ENCODE peak calls at places on chromosomes 11 and 22, in nine cellular contexts. F is SK-N-MC, X is neural progenitor cell, P is transverse colon, S is NT2/D1, K is IMR-90, C is psoas muscle, N is pancreas, H is A673. B is an unnamed sample. For H3K36me3, the result is how much of the 10 kb centered on the place peaks cover.

GRCh38 chr22:34781676-34782075 is 284.3 kb upstream of the ISX start:
- DNase-seq in F (no peak), X (no peak), P (no peak), S (no peak), K (no peak), C (no peak), N (no peak), H (no peak), B (no peak)

GRCh38 chr22:41245917-41246499 is 5.3 kb upstream of the CHADL start:
- DNase-seq in F (no peak), X (peak), P (no peak), S (no peak), K (no peak), C (no peak), N (no peak), H (no peak), B (no peak)

GRCh38 chr11:59172345-59173079 is 580 bp downstream of the DTX4 start:
- DNase-seq in F (no peak), X (peak), P (peak), S (no peak), K (no peak), C (no peak), N (peak), H (no peak), B (peak)

GRCh38 chr11:19632435-19632834 is 80.2 kb upstream of the NAV2 start:
- DNase-seq in F (no peak), X (no peak), P (no peak), S (no peak), K (peak), C (no peak), N (no peak), H (no peak), B (peak)

GRCh38 chr11:134377876-134378275 is 34.2 kb downstream of the B3GAT1 start:
- DNase-seq in F (no peak), X (no peak), P (no peak), S (no peak), K (no peak), C (no peak), N (no peak), H (no peak), B (no peak)

GRCh38 chr11:126146454-126147192 is 64.8 kb downstream of the RPUSD4 start:
- DNase-seq in F (no peak), X (peak), P (no peak), S (no peak), K (no peak), C (no peak), N (no peak), H (no peak), B (no peak)

GRCh38 chr22:27558658-27559371 is 242.7 kb downstream of the MN1 start:
- DNase-seq in F (no peak), X (no peak), P (peak), S (no peak), K (no peak), C (no peak), N (no peak), H (no peak), B (no peak)

GRCh38 chr11:10390375-10390774 is 64.7 kb upstream of the AMPD3 start:
- DNase-seq in F (no peak), X (no peak), P (no peak), S (no peak), K (no peak), C (no peak), N (no peak), H (no peak), B (no peak)

GRCh38 chr11:117980716-117981115 is 5.5 kb upstream of the IL10RA start:
- DNase-seq in F (no peak), X (no peak), P (no peak), S (no peak), K (no peak), C (no peak), N (no peak), H (no peak), B (no peak)

GRCh38 chr11:119614227-119615002 is 114.6 kb downstream of the NECTIN1 start:
- DNase-seq in F (no peak), X (peak), P (no peak), S (peak), K (no peak), C (no peak), N (no peak), H (no peak), B (no peak)

GRCh38 chr11:118438314-118438931 is 2.1 kb downstream of the KMT2A start:
- DNase-seq in F (no peak), X (peak), P (peak), S (no peak), K (peak), C (peak), N (no peak), H (peak), B (peak)

GRCh38 chr11:12717851-12718291 is 43.6 kb downstream of the TEAD1 start:
- DNase-seq in F (no peak), X (no peak), P (no peak), S (no peak), K (no peak), C (no peak), N (no peak), H (no peak), B (no peak)

GRCh38 chr11:73288873-73289707 is 17.0 kb downstream of the P2RY6 start:
- DNase-seq in F (peak), X (peak), P (peak), S (no peak), K (peak), C (peak), N (peak), H (peak), B (peak)

GRCh38 chr22:35203583-35203982 is 53.7 kb upstream of the HMGXB4 start:
- DNase-seq in F (no peak), X (no peak), P (no peak), S (no peak), K (no peak), C (no peak), N (no peak), H (no peak), B (no peak)

GRCh38 chr11:76049506-76049905 is 156.8 kb downstream of the WNT11 start:
- DNase-seq in F (no peak), X (no peak), P (no peak), S (no peak), K (no peak), C (no peak), N (no peak), H (no peak), B (no peak)

GRCh38 chr22:17753401-17753989 is 20.8 kb downstream of the BID start:
- DNase-seq in F (no peak), X (no peak), P (no peak), S (no peak), K (peak), C (no peak), N (no peak), H (no peak), B (no peak)

GRCh38 chr11:8239536-8240228 is 24.0 kb downstream of the LMO1 start:
- DNase-seq in F (no peak), X (no peak), P (no peak), S (no peak), K (no peak), C (no peak), N (no peak), H (no peak), B (no peak)

GRCh38 chr11:113481672-113482071 is 6.5 kb upstream of the DRD2 start:
- DNase-seq in F (no peak), X (no peak), P (no peak), S (no peak), K (no peak), C (no peak), N (no peak), H (no peak), B (peak)

GRCh38 chr11:18617688-18618340 is 16.3 kb downstream of the SPTY2D1 start:
- DNase-seq in F (no peak), X (no peak), P (no peak), S (no peak), K (peak), C (no peak), N (no peak), H (no peak), B (no peak)

GRCh38 chr11:124867700-124868099 is 2.5 kb downstream of the ROBO3 start:
- DNase-seq in F (no peak), X (peak), P (no peak), S (no peak), K (peak), C (no peak), N (no peak), H (peak), B (peak)

GRCh38 chr22:31952094-31952401 is 7.7 kb downstream of the YWHAH start:
- DNase-seq in F (no peak), X (no peak), P (no peak), S (no peak), K (no peak), C (no peak), N (no peak), H (no peak), B (peak)

GRCh38 chr22:31950226-31950625 is 5.9 kb downstream of the YWHAH start:
- DNase-seq in F (no peak), X (no peak), P (no peak), S (no peak), K (no peak), C (no peak), N (no peak), H (no peak), B (no peak)

GRCh38 chr22:31952459-31952858 is 8.1 kb downstream of the YWHAH start:
- DNase-seq in F (no peak), X (no peak), P (no peak), S (no peak), K (peak), C (no peak), N (no peak), H (no peak), B (peak)

GRCh38 chr22:31953251-31953650 is 8.9 kb downstream of the YWHAH start:
- DNase-seq in F (no peak), X (no peak), P (no peak), S (no peak), K (no peak), C (no peak), N (no peak), H (no peak), B (no peak)

GRCh38 chr22:31951201-31952093 is 7.1 kb downstream of the YWHAH start:
- DNase-seq in F (no peak), X (no peak), P (no peak), S (no peak), K (no peak), C (no peak), N (no peak), H (no peak), B (no peak)
- H3K4me3 ChIP-seq in F (no peak), X (no peak), P (no peak), S (no peak), K (no peak), C (no peak), N (no peak), H (no peak), B (no peak)

DNA sequence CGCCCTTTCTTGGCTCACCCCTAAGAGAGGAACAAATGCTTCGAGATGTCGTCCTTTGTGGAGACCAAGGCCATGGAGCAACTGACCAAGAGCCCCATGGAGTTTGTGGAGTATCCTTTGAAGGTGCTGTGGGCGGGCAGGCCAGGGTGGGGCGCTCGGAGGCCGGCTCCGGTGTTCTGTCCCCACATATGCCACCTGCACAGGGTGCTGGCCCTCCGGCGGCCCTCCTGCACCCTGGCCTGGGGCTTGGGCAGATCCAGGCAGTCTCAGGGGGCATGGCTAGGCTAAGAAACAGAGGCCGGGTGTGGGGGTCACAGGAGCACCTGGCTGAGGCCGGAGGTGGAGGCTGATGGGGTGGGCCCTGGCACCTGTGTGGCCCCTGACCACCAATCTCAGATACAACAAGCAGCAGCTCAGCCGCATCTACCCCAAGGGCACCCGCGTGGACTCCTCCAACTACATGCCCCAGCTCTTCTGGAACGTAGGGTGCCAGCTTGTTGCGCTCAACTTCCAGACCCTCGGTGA is 10.3 kb downstream of the PLCB3 start:
- DNase-seq in F (no peak), X (no peak), P (no peak), S (no peak), K (no peak), C (no peak), N (peak), H (no peak), B (no peak)
- H3K36me3 ChIP-seq in F (under half), X (under half), P (under half), S (half or more), K (half or more), C (half or more), N (under half), H (half or more), B (under half)

GRCh38 chr22:30228509-30229359 is 17.8 kb downstream of the LIF start:
- DNase-seq in F (no peak), X (no peak), P (no peak), S (peak), K (no peak), C (no peak), N (no peak), H (peak), B (no peak)
- H3K4me3 ChIP-seq in F (no peak), X (no peak), P (no peak), S (no peak), K (no peak), C (no peak), N (no peak), H (no peak), B (no peak)

GRCh38 chr11:15499684-15500083 is 385.0 kb downstream of the INSC start:
- DNase-seq in F (no peak), X (no peak), P (no peak), S (no peak), K (no peak), C (no peak), N (no peak), H (no peak), B (no peak)
- H3K36me3 ChIP-seq in F (under half), X (under half), P (under half), S (under half), K (under half), C (under half), N (under half), H (under half), B (under half)

GRCh38 chr22:45262195-45262930 is 21.7 kb upstream of the KIAA0930 start:
- DNase-seq in F (no peak), X (no peak), P (no peak), S (no peak), K (no peak), C (no peak), N (no peak), H (no peak), B (no peak)
- H3K4me3 ChIP-seq in F (no peak), X (no peak), P (no peak), S (no peak), K (no peak), C (no peak), N (no peak), H (no peak), B (no peak)

GRCh38 chr11:27241316-27242122 is 121.5 kb downstream of the CCDC34 start:
- DNase-seq in F (no peak), X (no peak), P (no peak), S (no peak), K (peak), C (no peak), N (no peak), H (peak), B (peak)
- H3K36me3 ChIP-seq in F (under half), X (under half), P (under half), S (under half), K (under half), C (under half), N (under half), H (under half), B (under half)

B was measured in cardiac muscle cell.